ENCODE peak calls at places on chromosome 4, in ten cellular contexts. O is H4; B is GM03348; Y is right lobe of liver; F is mammary epithelial cell; V is myocyte; N is T-helper 9 cell; P is SK-MEL-5; T is CD8-positive, alpha-beta memory T cell; D is fibroblast of the conjunctiva. R is an unnamed sample.

GRCh38 chr4:158768577-158769174 is at the start of gene FNIP2:
- DNase-seq in O (peak; percentile 46), B (peak; percentile 96), Y (peak; percentile 90), F (peak; percentile 61), V (peak; percentile 80), N (peak; percentile 68), P (peak; percentile 57), T (peak; percentile 73), D (no peak), R (peak; percentile 68)

GRCh38 chr4:106444557-106444956 is 76.0 kb upstream of the GIMD1 start:
- DNase-seq in O (no peak), B (peak; percentile 57), Y (no peak), F (peak; percentile 16), V (no peak), N (no peak), P (no peak), T (no peak), D (no peak), R (no peak)

GRCh38 chr4:186840771-186841301 is 117.2 kb upstream of the FAT1 start:
- DNase-seq in O (no peak), B (no peak), Y (no peak), F (no peak), V (no peak), N (no peak), P (no peak), T (no peak), D (no peak), R (peak; percentile 60)

GRCh38 chr4:3288571-3289094 is 4.2 kb upstream of the RGS12 start:
- DNase-seq in O (no peak), B (no peak), Y (peak; percentile 50), F (no peak), V (no peak), N (no peak), P (no peak), T (no peak), D (no peak), R (no peak)

GRCh38 chr4:84389406-84389805 is 109.7 kb downstream of the NKX6-1 start:
- DNase-seq in O (no peak), B (peak; percentile 9), Y (no peak), F (no peak), V (peak; percentile 9), N (no peak), P (no peak), T (no peak), D (no peak), R (no peak)

GRCh38 chr4:24846716-24847115 is 51.3 kb downstream of the SOD3 start:
- DNase-seq in O (no peak), B (no peak), Y (no peak), F (no peak), V (no peak), N (no peak), P (no peak), T (no peak), D (no peak), R (no peak)

GRCh38 chr4:103144926-103145325 is 45.3 kb upstream of the BDH2 start:
- DNase-seq in O (no peak), B (no peak), Y (no peak), F (no peak), V (no peak), N (no peak), P (no peak), T (no peak), D (no peak), R (no peak)

GRCh38 chr4:169220446-169220845 is 50.3 kb downstream of the SH3RF1 start:
- DNase-seq in O (no peak), B (no peak), Y (no peak), F (no peak), V (no peak), N (no peak), P (no peak), T (no peak), D (no peak), R (no peak)

R was measured in COLO829.